ENCODE peak calls at places on chromosomes 11 and 22, in eight cellular contexts. Z is IMR-90, D is neural progenitor cell, I is uterus, L is PC-3, T is AG04450, N is spleen, Y is fibroblast of lung. J is an unnamed sample.

GRCh38 chr11:64009234-64009633 is 23.0 kb downstream of the OTUB1 start:
- DNase-seq in Y (no peak), N (no peak), I (no peak), L (no peak), Z (no peak), D (no peak), T (no peak), J (no peak)

GRCh38 chr11:79265756-79266322 is 175.0 kb downstream of the TENM4 start:
- DNase-seq in L (no peak), N (no peak), D (no peak), Y (peak; percentile 84), T (no peak), Z (peak; percentile 91), I (no peak), J (no peak)

GRCh38 chr11:77107950-77108349 is 5.3 kb downstream of the OMP start:
- DNase-seq in T (peak; percentile 52), N (no peak), D (no peak), Z (peak; percentile 95), L (peak; percentile 94), I (peak; percentile 55), Y (peak; percentile 91), J (no peak)

GRCh38 chr11:114892381-114893197 is 214.3 kb downstream of the NXPE2 start:
- DNase-seq in Z (no peak), D (no peak), I (no peak), T (no peak), L (no peak), N (no peak), Y (no peak), J (peak; percentile 33)

GRCh38 chr11:1121343-1122331 is 36.1 kb upstream of the MUC5AC start:
- DNase-seq in I (no peak), T (no peak), Z (peak; percentile 17), D (no peak), L (peak; percentile 23), N (peak; percentile 67), Y (no peak), J (no peak)

GRCh38 chr11:124198852-124199389 is 15.8 kb downstream of the OR10D3 start:
- DNase-seq in Y (no peak), Z (no peak), T (no peak), N (no peak), D (no peak), L (no peak), I (no peak), J (no peak)

GRCh38 chr11:67428052-67429001 is at the start of gene RPS6KB2:
- DNase-seq in D (peak; percentile 99), Z (peak; percentile 96), T (peak; percentile 89), N (peak; percentile 100), I (peak; percentile 99), Y (peak; percentile 98), L (peak; percentile 99), J (peak; percentile 98)

GRCh38 chr11:1825039-1825740 is 9.6 kb upstream of the SYT8 start:
- DNase-seq in I (no peak), T (no peak), D (peak; percentile 96), N (peak; percentile 87), L (no peak), Z (no peak), Y (no peak), J (peak; percentile 70)

GRCh38 chr11:45042560-45042959 is 91.9 kb upstream of the TP53I11 start:
- DNase-seq in T (no peak), Y (no peak), Z (no peak), N (no peak), I (no peak), L (peak; percentile 63), D (no peak), J (no peak)

GRCh38 chr11:17552392-17553248 is 5.6 kb downstream of the OTOG start:
- DNase-seq in I (no peak), Z (peak; percentile 14), Y (no peak), T (no peak), L (no peak), N (peak; percentile 65), D (no peak), J (no peak)

GRCh38 chr11:48116843-48117242 is 99.8 kb upstream of the OR4B1 start:
- DNase-seq in N (no peak), Z (no peak), L (no peak), I (no peak), D (peak; percentile 37), T (no peak), Y (no peak), J (peak; percentile 22)

GRCh38 chr11:46333129-46333947 is 13.9 kb upstream of the DGKZ start:
- DNase-seq in Z (no peak), L (no peak), N (peak; percentile 85), D (peak; percentile 61), Y (no peak), T (no peak), I (no peak), J (no peak)

GRCh38 chr11:92253945-92254344 is 29.3 kb downstream of the FAT3 start:
- DNase-seq in Y (peak; percentile 64), D (no peak), Z (no peak), T (no peak), N (no peak), I (no peak), L (no peak), J (no peak)

GRCh38 chr11:46475926-46476545 is 84.5 kb upstream of the CHRM4 start:
- DNase-seq in Y (no peak), I (no peak), N (no peak), T (no peak), L (no peak), Z (no peak), D (no peak), J (no peak)

GRCh38 chr11:78797559-78797958 is 222.9 kb upstream of the NARS2 start:
- DNase-seq in L (no peak), T (no peak), I (no peak), Y (no peak), N (no peak), D (no peak), Z (no peak), J (no peak)

GRCh38 chr22:44920183-44920582 is 89.6 kb downstream of the PHF21B start:
- DNase-seq in D (no peak), T (no peak), I (no peak), Y (no peak), L (no peak), Z (no peak), N (peak; percentile 32), J (no peak)

GRCh38 chr22:23376256-23376655 is 195.9 kb downstream of the BCR start:
- DNase-seq in N (no peak), Z (no peak), L (peak; percentile 42), I (no peak), Y (no peak), D (no peak), T (no peak), J (peak; percentile 55)

GRCh38 chr11:7899418-7899817 is 31.6 kb downstream of the OR10A6 start:
- DNase-seq in T (no peak), N (no peak), Y (no peak), Z (no peak), D (no peak), L (no peak), I (no peak), J (no peak)

DNA sequence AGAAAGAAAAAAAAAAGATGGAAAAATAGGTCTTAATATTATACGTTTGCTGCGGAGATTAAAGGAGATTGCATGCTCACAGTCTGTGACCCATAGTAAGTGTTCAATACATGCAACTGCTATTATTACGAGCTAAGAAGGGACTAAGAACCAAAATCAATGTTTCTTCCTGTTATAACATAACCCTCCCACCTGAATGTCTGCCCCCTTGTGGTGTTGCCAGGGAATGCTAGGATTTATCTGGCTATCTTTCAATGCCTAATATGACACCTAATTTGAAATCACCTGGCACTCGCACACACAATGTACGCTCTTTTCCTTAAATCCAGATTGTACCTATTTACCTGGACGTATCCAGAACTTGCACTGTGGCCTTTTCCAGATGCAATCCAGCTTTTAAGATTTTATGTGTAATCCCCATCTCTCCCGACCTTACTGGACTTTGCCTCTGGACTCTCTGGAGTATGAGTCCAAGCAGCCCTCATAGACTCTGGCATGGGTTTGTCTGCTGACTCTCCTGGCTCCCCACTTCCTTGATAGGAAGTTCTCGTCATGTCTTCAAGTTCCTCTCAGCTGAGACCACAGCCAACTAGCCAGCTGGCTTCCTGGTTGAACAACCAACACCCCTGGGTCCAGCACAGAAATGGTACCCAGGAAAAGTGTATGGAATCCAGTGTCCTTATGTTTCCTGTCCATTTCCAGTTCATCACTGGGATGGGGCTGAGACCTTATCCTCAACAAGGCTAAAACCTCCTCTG is 151.5 kb downstream of the CCDC34 start:
- DNase-seq in L (peak; percentile 15), Z (no peak), Y (no peak), I (no peak), N (no peak), D (no peak), T (no peak), J (peak; percentile 38)
- TF ChIP-seq CTCF in L (peak; percentile 53), Z (peak; percentile 27), Y (peak; percentile 54), I (no peak), N (no peak), D (peak; percentile 63), T (peak; percentile 51), J (peak; percentile 47)

GRCh38 chr11:70040869-70041501 is 37.1 kb upstream of the ANO1 start:
- DNase-seq in N (no peak), Y (no peak), D (no peak), L (no peak), Z (no peak), I (no peak), T (no peak), J (no peak)
- H3K9me3 ChIP-seq in N (peaks cover 48% of the 10 kb centered on the region), Y (no peaks in the 10 kb centered on the region), D (peaks cover 14% of the 10 kb centered on the region), L (peaks cover 43% of the 10 kb centered on the region), Z (peaks cover 42% of the 10 kb centered on the region), I (no peaks in the 10 kb centered on the region), T (peaks cover 39% of the 10 kb centered on the region), J (peaks cover 15% of the 10 kb centered on the region)

GRCh38 chr11:60871378-60872061 is 4.2 kb downstream of the ZP1 start:
- DNase-seq in L (no peak), T (no peak), Z (peak; percentile 42), Y (peak; percentile 51), N (peak; percentile 41), D (no peak), I (peak; percentile 14), J (peak; percentile 2)
- TF ChIP-seq CTCF in L (no peak), T (peak; percentile 30), Z (peak; percentile 16), Y (no peak), N (no peak), D (no peak), I (no peak), J (no peak)

GRCh38 chr22:49551446-49551845 is 276.2 kb downstream of the BRD1 start:
- DNase-seq in Y (no peak), I (no peak), Z (no peak), L (no peak), N (peak; percentile 49), D (no peak), T (no peak), J (no peak)
- H3K9me3 ChIP-seq in Y (no peaks in the 10 kb centered on the region), I (no peaks in the 10 kb centered on the region), Z (peaks cover 76% of the 10 kb centered on the region), L (no peaks in the 10 kb centered on the region), N (peaks cover 12% of the 10 kb centered on the region), D (no peaks in the 10 kb centered on the region), T (peaks cover 98% of the 10 kb centered on the region), J (peaks cover 5% of the 10 kb centered on the region)

GRCh38 chr11:9047986-9048522 is 43.3 kb downstream of the SCUBE2 start:
- DNase-seq in L (no peak), I (peak; percentile 49), Y (peak; percentile 83), D (peak; percentile 31), Z (peak; percentile 34), N (no peak), T (peak; percentile 7), J (no peak)
- TF ChIP-seq CTCF in L (no peak), I (no peak), Y (no peak), D (no peak), Z (no peak), N (no peak), T (no peak), J (no peak)